ENCODE peak calls at places on chromosomes 1 and 21, in seven cellular contexts. S is amniotic stem cell; D is ACHN; Z is EL; A is stimulated activated CD8-positive, alpha-beta memory T cell treated with anti-CD3 and anti-CD28 coated beads, Interleukin-4, amount 100 ng/mL, for 24 hours; R is GM12891; H is DMS153. G is an unnamed sample.

GRCh38 chr1:2510366-2511155 is 15.8 kb downstream of the PANK4 start:
- DNase-seq in S (no peak), D (no peak), Z (no peak), A (no peak), R (no peak), H (no peak), G (no peak)

GRCh38 chr1:234780531-234781162 is 170.7 kb upstream of the IRF2BP2 start:
- DNase-seq in S (no peak), D (no peak), Z (no peak), A (no peak), R (no peak), H (no peak), G (no peak)

GRCh38 chr1:52348704-52349301 is 17.2 kb downstream of the CC2D1B start:
- DNase-seq in S (no peak), D (peak), Z (peak), A (no peak), R (no peak), H (no peak), G (no peak)

GRCh38 chr1:180248731-180249681 is 18.9 kb downstream of the LHX4 start:
- DNase-seq in S (no peak), D (no peak), Z (no peak), A (no peak), R (no peak), H (no peak), G (no peak)

GRCh38 chr21:29342394-29342957 is 43.8 kb downstream of the BACH1 start:
- DNase-seq in S (no peak), D (no peak), Z (peak), A (peak), R (no peak), H (no peak), G (peak)

GRCh38 chr1:197955486-197956394 is 38.6 kb downstream of the LHX9 start:
- DNase-seq in S (no peak), D (peak), Z (peak), A (no peak), R (no peak), H (no peak), G (no peak)

GRCh38 chr21:39804264-39804663 is 59.3 kb downstream of the IGSF5 start:
- DNase-seq in S (no peak), D (no peak), Z (no peak), A (no peak), R (no peak), H (no peak), G (no peak)

GRCh38 chr1:234629026-234629425 is 19.0 kb upstream of the IRF2BP2 start:
- DNase-seq in S (no peak), D (no peak), Z (no peak), A (no peak), R (no peak), H (no peak), G (no peak)

GRCh38 chr21:36419996-36420395 is 34.8 kb downstream of the CHAF1B start:
- DNase-seq in S (peak), D (peak), Z (peak), A (peak), R (peak), H (peak), G (peak)

GRCh38 chr1:201362906-201363305 is 14.6 kb downstream of the TNNT2 start:
- DNase-seq in S (no peak), D (no peak), Z (no peak), A (no peak), R (no peak), H (no peak), G (no peak)

GRCh38 chr1:84853743-84854721 is 39.0 kb downstream of the LPAR3 start:
- DNase-seq in S (peak), D (peak), Z (peak), A (no peak), R (peak), H (peak), G (no peak)